ENCODE peak calls at places on chromosomes 2 and 18, in nine cellular contexts. F is CD8-positive, alpha-beta T cell; H is cardiac muscle cell; Y is heart left ventricle; G is A549; R is fibroblast of villous mesenchyme; M is kidney; J is spleen; K is bronchial epithelial cell. N is an unnamed sample.

GRCh38 chr2:85886585-85886984 is 2.2 kb downstream of the ST3GAL5 start:
- DNase-seq in Y (no peak), H (peak), M (peak), J (no peak), G (no peak), F (peak), R (peak), K (peak), N (peak)

GRCh38 chr2:207663870-207664545 is 38.8 kb upstream of the METTL21A start:
- DNase-seq in K (no peak), F (no peak), R (no peak), Y (no peak), G (no peak), H (no peak), J (no peak), M (no peak), N (no peak)

GRCh38 chr2:40321224-40321623 is 130.7 kb downstream of the SLC8A1 start:
- DNase-seq in J (no peak), R (no peak), Y (no peak), K (no peak), H (no peak), M (no peak), G (no peak), F (no peak), N (no peak)

GRCh38 chr18:10057808-10058791 is 144.3 kb downstream of the VAPA start:
- DNase-seq in G (no peak), F (no peak), Y (no peak), J (no peak), H (peak), K (peak), M (no peak), R (peak), N (peak)

GRCh38 chr2:68027959-68028358 is 34.8 kb downstream of the C1D start:
- DNase-seq in H (no peak), F (no peak), M (no peak), Y (no peak), J (no peak), G (no peak), K (no peak), R (peak), N (peak)

GRCh38 chr2:46951290-46952064 is 35.9 kb upstream of the MCFD2 start:
- DNase-seq in M (no peak), F (no peak), H (no peak), K (no peak), R (no peak), J (no peak), G (no peak), Y (no peak), N (no peak)

GRCh38 chr2:241689306-241689705 is 2.7 kb upstream of the DTYMK start:
- DNase-seq in G (no peak), R (no peak), Y (no peak), H (no peak), F (peak), K (no peak), M (no peak), J (no peak), N (no peak)

GRCh38 chr2:74764429-74765272 is 69.3 kb upstream of the HK2 start:
- DNase-seq in F (no peak), H (peak), M (no peak), J (no peak), R (peak), G (no peak), Y (no peak), K (no peak), N (no peak)

GRCh38 chr2:69384618-69385081 is 2.4 kb downstream of the GFPT1 start:
- DNase-seq in J (no peak), M (no peak), G (no peak), R (peak), F (no peak), K (no peak), Y (no peak), H (peak), N (no peak)

GRCh38 chr2:86042256-86043168 is 63.2 kb downstream of the POLR1A start:
- DNase-seq in G (no peak), Y (no peak), J (no peak), F (no peak), M (no peak), H (no peak), K (no peak), R (no peak), N (no peak)

GRCh38 chr2:234911271-234911670 is 40.5 kb upstream of the SH3BP4 start:
- DNase-seq in K (peak), J (no peak), H (peak), G (no peak), Y (peak), F (no peak), M (no peak), R (peak), N (peak)

GRCh38 chr18:13522861-13523660 is 203.3 kb downstream of the FAM210A start:
- DNase-seq in M (no peak), G (no peak), K (no peak), F (no peak), Y (no peak), R (no peak), H (no peak), J (no peak), N (no peak)

GRCh38 chr2:216620806-216621205 is 12.4 kb upstream of the IGFBP2 start:
- DNase-seq in F (no peak), Y (no peak), G (no peak), J (no peak), K (no peak), H (peak), M (no peak), R (peak), N (peak)

GRCh38 chr2:74938264-74938663 is 20.2 kb upstream of the POLE4 start:
- DNase-seq in J (no peak), M (no peak), Y (no peak), G (no peak), H (no peak), R (no peak), K (no peak), F (no peak), N (no peak)

GRCh38 chr18:56568986-56569385 is 69.4 kb downstream of the TXNL1 start:
- DNase-seq in J (no peak), M (no peak), H (peak), K (no peak), F (no peak), Y (no peak), G (no peak), R (no peak), N (no peak)

GRCh38 chr2:168683996-168684395 is 118.4 kb upstream of the NOSTRIN start:
- DNase-seq in K (no peak), G (no peak), M (no peak), H (no peak), Y (no peak), R (no peak), J (no peak), F (no peak), N (no peak)

GRCh38 chr2:148922776-148923175 is 47.7 kb downstream of the KIF5C start:
- DNase-seq in G (no peak), R (no peak), H (no peak), M (no peak), J (no peak), Y (no peak), F (no peak), K (peak), N (no peak)

GRCh38 chr2:117771969-117772630 is 42.4 kb upstream of the DDX18 start:
- DNase-seq in H (peak), Y (no peak), F (no peak), G (peak), J (no peak), K (peak), M (no peak), R (peak), N (peak)

GRCh38 chr18:59159986-59160385 is 20.3 kb downstream of the SEC11C start:
- DNase-seq in J (no peak), Y (no peak), K (no peak), G (no peak), F (no peak), M (no peak), H (no peak), R (no peak), N (no peak)

GRCh38 chr2:221572821-221573429 is 821 bp upstream of the EPHA4 start:
- DNase-seq in F (no peak), G (peak), H (peak), Y (peak), J (no peak), R (peak), M (peak), K (peak), N (peak)

GRCh38 chr2:240988146-240988545 is 10.3 kb upstream of the SNED1 start:
- DNase-seq in K (no peak), M (peak), H (no peak), Y (no peak), G (no peak), F (no peak), J (peak), R (no peak), N (peak)

GRCh38 chr2:76491503-76491902 is 780.8 kb upstream of the GCFC2 start:
- DNase-seq in G (no peak), F (no peak), M (no peak), H (no peak), Y (no peak), J (no peak), R (no peak), K (peak), N (no peak)

GRCh38 chr18:77495982-77496690 is 246.5 kb downstream of the GALR1 start:
- DNase-seq in Y (no peak), M (no peak), J (no peak), K (no peak), F (no peak), G (no peak), R (no peak), H (no peak), N (no peak)

GRCh38 chr2:23387221-23387550 is 2.2 kb downstream of the KLHL29 start:
- DNase-seq in G (no peak), J (no peak), K (no peak), M (no peak), H (no peak), F (no peak), Y (no peak), R (no peak), N (no peak)

GRCh38 chr18:48339692-48340091 is 69.5 kb downstream of the ZBTB7C start:
- DNase-seq in J (no peak), M (no peak), G (no peak), K (no peak), Y (no peak), H (no peak), R (no peak), F (no peak), N (no peak)

GRCh38 chr2:98412751-98413445 is 31.8 kb upstream of the INPP4A start:
- DNase-seq in R (peak), H (peak), M (no peak), K (peak), Y (no peak), F (peak), G (peak), J (no peak), N (peak)

GRCh38 chr18:67652296-67652695 is 135.8 kb upstream of the DSEL start:
- DNase-seq in K (no peak), M (no peak), J (no peak), G (no peak), F (no peak), Y (no peak), R (no peak), H (no peak), N (no peak)

GRCh38 chr2:136116111-136116812 is 1.7 kb downstream of the CXCR4 start:
- DNase-seq in Y (peak), K (no peak), J (peak), M (peak), F (peak), H (peak), R (no peak), G (no peak), N (peak)
- H3K4me3 ChIP-seq in Y (peak), K (no peak), J (peak), M (peak), F (peak), H (peak), R (no peak), G (peak), N (no peak)

GRCh38 chr2:10234409-10235094 is 68.2 kb upstream of the HPCAL1 start:
- DNase-seq in K (no peak), H (peak), J (peak), F (no peak), Y (peak), M (no peak), G (no peak), R (no peak), N (no peak)

GRCh38 chr2:10233131-10234012 is 69.3 kb upstream of the HPCAL1 start:
- DNase-seq in R (no peak), M (no peak), K (no peak), G (no peak), H (no peak), F (no peak), J (peak), Y (no peak), N (no peak)

GRCh38 chr2:10232096-10232815 is 70.4 kb upstream of the HPCAL1 start:
- DNase-seq in R (no peak), Y (peak), F (no peak), K (no peak), H (no peak), M (no peak), J (peak), G (no peak), N (no peak)

GRCh38 chr2:10235099-10235908 is 67.4 kb upstream of the HPCAL1 start:
- DNase-seq in K (no peak), F (no peak), H (peak), R (no peak), M (no peak), G (no peak), Y (peak), J (peak), N (no peak)

DNA sequence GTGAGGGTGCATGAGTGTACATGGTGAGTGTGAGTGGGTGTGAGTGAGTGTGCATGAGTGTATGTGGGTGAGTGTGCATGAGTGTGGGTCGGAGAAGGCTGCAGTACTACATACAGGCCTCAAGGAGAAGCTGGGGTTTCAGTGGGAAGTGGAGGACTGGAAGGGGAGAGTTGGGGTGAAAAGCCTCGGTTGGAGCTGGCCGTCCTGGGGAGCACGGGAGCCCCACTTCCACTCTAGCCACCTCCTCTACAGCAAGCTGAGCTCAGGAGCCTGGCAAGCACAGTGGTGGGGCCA is 68.7 kb upstream of the HPCAL1 start:
- DNase-seq in R (no peak), J (no peak), K (no peak), F (no peak), M (no peak), H (no peak), Y (peak), G (no peak), N (no peak)
- TF ChIP-seq CTCF in R (no peak), J (no peak), K (no peak), F (no peak), M (no peak), H (no peak), Y (no peak), G (no peak), N (no peak)

DNA sequence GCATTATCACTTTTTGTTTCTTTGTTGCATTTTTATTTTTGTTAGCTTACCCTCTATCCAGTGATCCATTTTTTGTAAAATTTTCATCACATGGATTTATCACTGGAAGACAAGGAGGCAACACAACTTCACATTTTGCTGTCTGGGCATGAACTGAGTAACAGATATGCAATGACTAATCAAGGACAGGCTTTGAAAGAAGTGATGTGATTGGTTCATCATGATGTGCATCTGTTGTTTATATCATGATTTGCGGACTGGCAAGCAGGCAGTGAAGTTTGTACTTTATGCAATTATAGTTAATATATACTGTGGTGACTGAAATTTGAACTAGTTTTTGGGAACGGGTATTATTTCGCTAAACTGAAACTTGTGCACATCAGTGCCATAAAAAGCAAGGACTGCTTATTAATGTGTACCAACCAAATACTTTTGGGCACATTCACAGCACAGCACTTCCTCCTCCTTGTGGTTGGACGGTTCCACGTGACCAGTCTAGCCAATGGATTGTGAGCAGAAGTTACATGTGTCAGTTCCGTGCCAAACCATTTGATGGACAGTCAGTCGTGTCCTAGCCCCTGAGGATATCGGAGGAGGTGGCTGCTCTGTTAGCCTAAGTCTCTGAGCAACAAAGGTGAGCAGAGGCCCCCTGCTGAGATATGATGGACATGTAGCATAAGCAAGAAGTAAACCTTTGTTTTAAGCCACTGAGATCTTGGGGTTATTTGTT is 201.4 kb upstream of the SIX2 start:
- DNase-seq in M (no peak), Y (no peak), J (no peak), G (no peak), F (no peak), R (no peak), H (no peak), K (peak), N (no peak)
- H3K4me3 ChIP-seq in M (no peak), Y (no peak), J (no peak), G (no peak), F (no peak), R (no peak), H (no peak), K (no peak), N (no peak)

GRCh38 chr2:31865215-31865614 is 145.6 kb downstream of the MEMO1 start:
- DNase-seq in F (no peak), H (no peak), J (no peak), G (no peak), Y (no peak), M (no peak), K (no peak), R (no peak), N (no peak)

GRCh38 chr2:31859959-31860358 is 150.8 kb downstream of the MEMO1 start:
- DNase-seq in R (peak), Y (no peak), M (no peak), G (no peak), F (no peak), J (no peak), H (no peak), K (no peak), N (no peak)

DNA sequence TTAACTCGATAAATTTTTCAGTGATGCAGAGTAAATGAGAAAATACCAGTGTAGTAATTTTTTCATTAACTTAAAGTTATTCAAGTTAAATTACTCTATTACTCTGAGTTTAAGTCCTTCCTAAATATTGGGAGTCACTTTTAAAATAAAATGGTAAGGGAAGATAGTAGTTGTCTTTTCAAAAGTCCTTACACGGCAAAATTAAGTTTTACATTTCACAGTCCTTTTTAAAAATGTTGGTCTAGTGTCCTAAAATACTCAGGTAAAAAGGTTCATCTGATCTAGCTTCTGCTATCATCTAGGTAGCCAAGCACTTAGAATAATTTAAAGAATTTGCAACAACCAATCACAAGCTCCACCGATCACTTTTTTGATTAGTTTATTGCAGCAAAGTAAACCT is 146.9 kb downstream of the MEMO1 start:
- DNase-seq in G (no peak), Y (no peak), F (no peak), M (no peak), J (no peak), K (no peak), H (no peak), R (no peak), N (no peak)
- TF ChIP-seq CTCF in G (no peak), Y (no peak), F (no peak), M (no peak), J (no peak), K (no peak), H (no peak), R (no peak), N (no peak)

GRCh38 chr2:190320696-190321095 is 1.1 kb upstream of the HIBCH start:
- DNase-seq in J (no peak), Y (no peak), F (no peak), R (no peak), K (no peak), H (no peak), G (no peak), M (no peak), N (no peak)

GRCh38 chr2:190318931-190319556 is 582 bp downstream of the HIBCH start:
- DNase-seq in Y (no peak), F (no peak), R (no peak), K (peak), J (no peak), G (no peak), M (no peak), H (no peak), N (no peak)

GRCh38 chr2:190319557-190320498 is at the start of gene HIBCH:
- DNase-seq in H (peak), F (peak), M (peak), K (peak), G (peak), R (peak), Y (peak), J (peak), N (peak)

GRCh38 chr2:190315273-190315672 is 4.4 kb downstream of the HIBCH start:
- DNase-seq in J (no peak), H (no peak), Y (no peak), M (no peak), R (no peak), K (no peak), F (no peak), G (no peak), N (no peak)

DNA sequence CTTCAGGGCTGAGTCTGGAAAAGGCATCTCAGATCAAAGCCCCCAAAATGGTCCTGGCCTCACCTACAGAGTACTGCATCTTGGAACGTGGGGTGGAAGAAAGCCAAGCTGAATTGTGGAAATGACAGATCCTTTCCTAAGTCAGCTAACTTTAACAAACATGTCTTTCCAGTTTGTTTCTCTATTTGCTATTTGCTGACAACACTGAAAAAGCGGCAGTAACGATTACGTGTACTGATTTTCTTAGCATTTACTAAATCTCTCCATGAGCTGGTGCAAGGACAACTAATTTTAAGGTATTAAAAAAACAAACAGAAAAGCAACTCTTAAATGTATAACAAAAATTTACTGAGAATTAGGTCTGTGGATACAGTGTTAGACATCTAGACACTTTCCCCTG is 1.1 kb downstream of the HIBCH start:
- DNase-seq in F (no peak), H (no peak), R (no peak), G (no peak), K (peak), M (no peak), J (no peak), Y (no peak), N (no peak)
- H3K4me3 ChIP-seq in F (peak), H (peak), R (peak), G (peak), K (peak), M (peak), J (peak), Y (peak), N (peak)

GRCh38 chr2:15158532-15158931 is 402.6 kb downstream of the NBAS start:
- DNase-seq in H (no peak), F (no peak), M (no peak), J (no peak), K (peak), G (no peak), R (no peak), Y (no peak), N (no peak)

GRCh38 chr2:15160201-15160600 is 400.9 kb downstream of the NBAS start:
- DNase-seq in K (no peak), F (no peak), R (no peak), J (peak), H (no peak), G (no peak), Y (no peak), M (no peak), N (no peak)

GRCh38 chr2:15160602-15161001 is 400.5 kb downstream of the NBAS start:
- DNase-seq in K (no peak), H (no peak), R (peak), F (no peak), J (no peak), M (no peak), G (no peak), Y (no peak), N (peak)

GRCh38 chr2:15159206-15159605 is 401.9 kb downstream of the NBAS start:
- DNase-seq in F (no peak), M (no peak), J (no peak), R (no peak), G (no peak), H (no peak), Y (no peak), K (peak), N (no peak)

DNA sequence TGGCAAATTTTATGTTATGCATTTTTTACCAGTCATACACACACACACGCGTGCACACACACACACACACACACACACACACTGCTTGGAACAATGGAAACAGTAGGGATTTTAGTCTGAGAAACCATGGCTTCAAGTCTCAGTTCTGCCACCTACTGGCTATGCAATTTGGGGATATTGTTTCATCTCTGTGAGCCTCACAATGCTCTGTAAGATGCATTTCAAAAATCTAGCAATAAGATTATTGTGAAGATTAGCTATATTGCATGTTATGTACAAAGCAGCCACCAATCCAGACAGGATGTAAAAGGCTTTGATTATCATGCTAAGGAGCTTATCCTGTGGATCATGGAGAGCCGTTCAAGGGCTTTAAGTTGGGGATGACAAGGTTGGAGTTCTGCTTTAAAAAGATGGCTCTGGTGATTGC is 401.4 kb downstream of the NBAS start:
- DNase-seq in M (no peak), Y (no peak), G (no peak), K (peak), R (peak), J (no peak), H (peak), F (no peak), N (peak)
- TF ChIP-seq CTCF in M (peak), Y (no peak), G (peak), K (peak), R (peak), J (no peak), H (peak), F (peak), N (peak)